ENCODE peak calls at places on chromosomes 4 and X, in seven cellular contexts. V is effector memory CD4-positive, alpha-beta T cell; O is neural progenitor cell; F is endodermal cell; N is thoracic aorta; X is fibroblast of villous mesenchyme; G is AG09309. W is an unnamed sample.

GRCh38 chrX:136273986-136274385 is 22.8 kb upstream of the MAP7D3 start:
- DNase-seq in V (no peak), O (no peak), F (no peak), N (no peak), X (no peak), G (no peak), W (peak; percentile 65)

GRCh38 chr4:1907848-1908525 is 36.8 kb downstream of the NSD2 start:
- DNase-seq in V (no peak), O (no peak), F (no peak), N (no peak), X (no peak), G (no peak), W (no peak)

GRCh38 chrX:68574240-68574639 is 73.2 kb upstream of the STARD8 start:
- DNase-seq in V (no peak), O (no peak), F (no peak), N (no peak), X (no peak), G (no peak), W (no peak)

GRCh38 chr4:85952518-85952917 is 407.3 kb downstream of the MAPK10 start:
- DNase-seq in V (no peak), O (no peak), F (no peak), N (no peak), X (peak; percentile 80), G (no peak), W (no peak)

GRCh38 chr4:52173470-52174055 is 122.5 kb downstream of the SPATA18 start:
- DNase-seq in V (no peak), O (no peak), F (no peak), N (no peak), X (peak; percentile 35), G (peak; percentile 24), W (peak; percentile 44)

GRCh38 chr4:25321703-25322102 is 9.1 kb downstream of the ZCCHC4 start:
- DNase-seq in V (no peak), O (no peak), F (no peak), N (no peak), X (no peak), G (no peak), W (no peak)

GRCh38 chr4:91734682-91735081 is 569.1 kb upstream of the GRID2 start:
- DNase-seq in V (no peak), O (no peak), F (no peak), N (no peak), X (no peak), G (no peak), W (no peak)

GRCh38 chrX:93874554-93874953 is 200.5 kb downstream of the FAM133A start:
- DNase-seq in V (no peak), O (peak; percentile 77), F (peak; percentile 68), N (no peak), X (peak; percentile 8), G (no peak), W (no peak)

GRCh38 chr4:141180991-141181760 is 39.5 kb upstream of the ZNF330 start:
- DNase-seq in V (no peak), O (no peak), F (no peak), N (no peak), X (no peak), G (no peak), W (no peak)

GRCh38 chr4:83250666-83251065 is 33.9 kb downstream of the COQ2 start:
- DNase-seq in V (no peak), O (peak; percentile 52), F (peak; percentile 53), N (no peak), X (no peak), G (no peak), W (no peak)

GRCh38 chr4:20327808-20328207 is 76.1 kb downstream of the SLIT2 start:
- DNase-seq in V (no peak), O (no peak), F (no peak), N (no peak), X (no peak), G (no peak), W (no peak)

GRCh38 chr4:14169460-14169859 is 541.9 kb upstream of the BOD1L1 start:
- DNase-seq in V (no peak), O (no peak), F (no peak), N (no peak), X (no peak), G (no peak), W (no peak)

GRCh38 chr4:98994474-98995182 is 893 bp upstream of the METAP1 start:
- DNase-seq in V (no peak), O (peak; percentile 35), F (no peak), N (no peak), X (peak; percentile 39), G (no peak), W (no peak)

GRCh38 chrX:7828594-7828993 is 14.4 kb upstream of the VCX start:
- DNase-seq in V (no peak), O (peak; percentile 44), F (no peak), N (no peak), X (no peak), G (no peak), W (no peak)

GRCh38 chr4:140603286-140603685 is 34.5 kb upstream of the UCP1 start:
- DNase-seq in V (no peak), O (no peak), F (no peak), N (no peak), X (no peak), G (no peak), W (no peak)

GRCh38 chr4:118824141-118824540 is 11.8 kb downstream of the SEC24D start:
- DNase-seq in V (no peak), O (no peak), F (no peak), N (no peak), X (no peak), G (no peak), W (no peak)

GRCh38 chr4:118829107-118829506 is 6.8 kb downstream of the SEC24D start:
- DNase-seq in V (no peak), O (no peak), F (no peak), N (no peak), X (no peak), G (no peak), W (no peak)

GRCh38 chr4:118826723-118827444 is 9.0 kb downstream of the SEC24D start:
- DNase-seq in V (no peak), O (no peak), F (no peak), N (no peak), X (no peak), G (no peak), W (peak; percentile 95)

GRCh38 chr4:118823471-118823870 is 12.5 kb downstream of the SEC24D start:
- DNase-seq in V (no peak), O (no peak), F (no peak), N (no peak), X (no peak), G (no peak), W (peak; percentile 81)

DNA sequence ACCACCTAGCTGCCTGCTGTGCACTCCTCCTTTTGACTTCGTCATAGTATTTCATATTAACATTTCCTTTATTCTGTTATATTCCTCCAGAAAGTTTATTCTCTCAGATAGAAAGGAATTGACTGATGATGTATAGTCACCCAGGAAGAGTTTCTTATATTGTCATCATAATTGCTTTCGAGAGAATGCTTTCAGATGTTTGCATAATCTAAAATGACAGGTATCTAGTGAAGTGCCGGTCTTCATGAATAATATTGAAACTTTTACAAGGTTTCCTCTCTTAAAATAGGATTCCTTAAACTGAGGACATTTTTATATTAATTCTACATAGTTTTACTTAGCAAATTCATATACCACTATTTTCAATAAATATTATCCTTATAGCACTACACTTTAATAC is 10.1 kb downstream of the SEC24D start:
- DNase-seq in V (no peak), O (no peak), F (no peak), N (no peak), X (no peak), G (no peak), W (no peak)
- H3K4me3 ChIP-seq in V (no peak overlapping the region), O (no peak overlapping the region), F (no peak overlapping the region), N (no peak overlapping the region), X (no peak overlapping the region), G (no peak overlapping the region), W (no peak overlapping the region)

GRCh38 chrX:45756562-45756961 is 555.9 kb upstream of the DIPK2B start:
- DNase-seq in V (peak; percentile 15), O (no peak), F (no peak), N (no peak), X (no peak), G (no peak), W (no peak)

GRCh38 chrX:45760187-45760742 is 559.6 kb upstream of the DIPK2B start:
- DNase-seq in V (no peak), O (no peak), F (no peak), N (no peak), X (no peak), G (no peak), W (no peak)

GRCh38 chrX:45757272-45757671 is 556.6 kb upstream of the DIPK2B start:
- DNase-seq in V (no peak), O (no peak), F (no peak), N (no peak), X (no peak), G (no peak), W (no peak)

GRCh38 chrX:45758319-45758718 is 557.6 kb upstream of the DIPK2B start:
- DNase-seq in V (peak; percentile 27), O (no peak), F (no peak), N (no peak), X (peak; percentile 84), G (peak; percentile 84), W (no peak)

GRCh38 chrX:45758738-45759397 is 558.2 kb upstream of the DIPK2B start:
- DNase-seq in V (no peak), O (no peak), F (no peak), N (no peak), X (peak; percentile 52), G (no peak), W (no peak)
- H3K4me3 ChIP-seq in V (peak overlapping the region; percentile 13), O (no peak overlapping the region), F (no peak overlapping the region), N (no peak overlapping the region), X (no peak overlapping the region), G (no peak overlapping the region), W (no peak overlapping the region)

GRCh38 chr4:3706111-3706511 is 60.1 kb upstream of the ADRA2C start:
- DNase-seq in V (no peak), O (no peak), F (no peak), N (no peak), X (no peak), G (no peak), W (no peak)
- H3K4me3 ChIP-seq in V (no peak overlapping the region), O (no peak overlapping the region), F (no peak overlapping the region), N (no peak overlapping the region), X (no peak overlapping the region), G (no peak overlapping the region), W (no peak overlapping the region)

DNA sequence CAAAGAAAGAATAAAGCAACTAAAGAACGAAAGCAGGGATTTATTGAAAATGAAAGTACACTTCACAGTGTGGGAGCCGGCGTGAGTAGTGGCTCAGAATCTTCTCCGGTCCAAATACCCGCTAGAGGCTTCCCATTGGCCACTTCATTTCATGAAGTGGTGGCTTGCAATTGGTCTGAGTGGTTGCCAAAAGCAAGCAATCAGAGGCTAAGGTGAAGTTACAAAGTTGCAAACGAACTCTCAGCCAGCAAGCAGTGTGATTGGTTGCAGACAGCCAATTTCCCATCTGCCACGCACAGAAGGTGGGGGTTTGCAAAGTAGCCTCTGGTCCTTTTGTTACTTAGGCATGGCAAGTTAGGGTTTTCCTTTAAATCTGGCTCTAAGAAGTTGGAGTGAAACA is 6.7 kb upstream of the CLOCK start:
- DNase-seq in V (no peak), O (no peak), F (peak; percentile 63), N (peak; percentile 2), X (peak; percentile 93), G (peak; percentile 44), W (no peak)
- H3K4me3 ChIP-seq in V (no peak overlapping the region), O (no peak overlapping the region), F (no peak overlapping the region), N (peak overlapping the region; percentile 64), X (peak overlapping the region; percentile 53), G (peak overlapping the region; percentile 28), W (no peak overlapping the region)

GRCh38 chrX:152138388-152138784 is at the start of gene MAGEA10:
- DNase-seq in V (no peak), O (no peak), F (no peak), N (no peak), X (no peak), G (no peak), W (no peak)
- H3K4me3 ChIP-seq in V (no peak within 1 kb of the TSS), O (no peak within 1 kb of the TSS), F (no peak within 1 kb of the TSS), N (no peak within 1 kb of the TSS), X (no peak within 1 kb of the TSS), G (no peak within 1 kb of the TSS), W (no peak within 1 kb of the TSS)

GRCh38 chrX:65667157-65667502 is 324 bp upstream of the MSN start:
- DNase-seq in V (no peak), O (no peak), F (no peak), N (no peak), X (no peak), G (no peak), W (no peak)
- H3K4me3 ChIP-seq in V (no peak overlapping the region), O (peak overlapping the region; percentile 59), F (no peak overlapping the region), N (peak overlapping the region; percentile 93), X (no peak overlapping the region), G (no peak overlapping the region), W (no peak overlapping the region)